ENCODE peak calls at places on chromosomes 5 and 9, in five cellular contexts. Z is fibroblast of lung, L is AG04450, U is NCI-H2081, C is HTR-8/SVneo. D is an unnamed sample.

GRCh38 chr5:169742773-169743296 is 105.8 kb downstream of the DOCK2 start:
- DNase-seq in Z (peak; percentile 97), L (peak; percentile 59), U (no peak), C (no peak), D (no peak)

GRCh38 chr9:20623021-20623747 is 885 bp upstream of the MLLT3 start:
- DNase-seq in Z (peak; percentile 2), L (no peak), U (peak; percentile 37), C (no peak), D (peak; percentile 64)

GRCh38 chr5:64221911-64222310 is 56.3 kb downstream of the RNF180 start:
- DNase-seq in Z (no peak), L (no peak), U (no peak), C (no peak), D (no peak)

GRCh38 chr9:78676623-78677022 is 379.7 kb downstream of the PSAT1 start:
- DNase-seq in Z (peak; percentile 93), L (no peak), U (no peak), C (no peak), D (no peak)

GRCh38 chr5:140408750-140409241 is 7.2 kb downstream of the ANKHD1 start:
- DNase-seq in Z (peak; percentile 1), L (no peak), U (no peak), C (no peak), D (no peak)

GRCh38 chr5:56900858-56901578 is 8.4 kb upstream of the SETD9 start:
- DNase-seq in Z (peak; percentile 19), L (no peak), U (peak; percentile 8), C (peak; percentile 45), D (peak; percentile 49)

GRCh38 chr5:140607031-140607430 is 25.9 kb downstream of the CD14 start:
- DNase-seq in Z (no peak), L (no peak), U (no peak), C (no peak), D (no peak)

GRCh38 chr5:144191998-144192397 is 21.3 kb downstream of the KCTD16 start:
- DNase-seq in Z (peak; percentile 73), L (no peak), U (no peak), C (peak; percentile 59), D (peak; percentile 22)

GRCh38 chr9:2676466-2676865 is 40.8 kb upstream of the KCNV2 start:
- DNase-seq in Z (no peak), L (no peak), U (peak; percentile 25), C (no peak), D (peak; percentile 58)

GRCh38 chr9:119289740-119290139 is 79.5 kb downstream of the BRINP1 start:
- DNase-seq in Z (peak; percentile 56), L (no peak), U (peak; percentile 67), C (no peak), D (peak; percentile 57)

GRCh38 chr5:141992349-141992963 is 20.4 kb downstream of the GNPDA1 start:
- DNase-seq in Z (peak; percentile 43), L (no peak), U (peak; percentile 52), C (peak; percentile 56), D (peak; percentile 54)

GRCh38 chr9:111957856-111958631 is 61.4 kb downstream of the UGCG start:
- DNase-seq in Z (peak; percentile 99), L (peak; percentile 91), U (no peak), C (peak; percentile 81), D (no peak)

GRCh38 chr9:83622814-83623633 is at the start of gene IDNK:
- DNase-seq in Z (peak; percentile 52), L (no peak), U (peak; percentile 56), C (peak; percentile 38), D (peak; percentile 23)

GRCh38 chr5:9283021-9283420 is 262.9 kb downstream of the SEMA5A start:
- DNase-seq in Z (no peak), L (no peak), U (no peak), C (no peak), D (no peak)

GRCh38 chr5:25090275-25090674 is 445.5 kb upstream of the CDH10 start:
- DNase-seq in Z (no peak), L (no peak), U (no peak), C (no peak), D (no peak)

GRCh38 chr5:135062216-135063055 is 28.4 kb upstream of the PITX1 start:
- DNase-seq in Z (no peak), L (no peak), U (no peak), C (no peak), D (no peak)

GRCh38 chr9:111525056-111525977 is at the start of gene ZNF483:
- DNase-seq in Z (peak; percentile 67), L (peak; percentile 32), U (peak; percentile 85), C (peak; percentile 85), D (no peak)

GRCh38 chr5:138352722-138353549 is 451 bp downstream of the KDM3B start:
- DNase-seq in Z (peak; percentile 56), L (no peak), U (peak; percentile 29), C (peak; percentile 28), D (no peak)

GRCh38 chr5:103375863-103376591 is 117.5 kb downstream of the MACIR start:
- DNase-seq in Z (no peak), L (no peak), U (no peak), C (no peak), D (no peak)

GRCh38 chr9:20621553-20622329 is 558 bp downstream of the MLLT3 start:
- DNase-seq in Z (peak; percentile 78), L (no peak), U (peak; percentile 53), C (no peak), D (peak; percentile 69)